ENCODE peak calls at places on chromosomes 16 and 17, in nine cellular contexts. T is activated effector memory CD4-positive, alpha-beta T cell treated with Interleukin-2 at 50 U/mL for 16 hours; A is dermis blood vessel endothelial cell; E is stimulated activated CD4-positive, alpha-beta T cell treated with anti-CD3 and anti-CD28 coated beads, Interleukin-2, amount 100 ng/mL, for 48 hours; K is CD4-positive, CD25-positive, alpha-beta regulatory T cell; U is heart right ventricle; J is cardiac muscle cell; O is activated CD8-positive, alpha-beta memory T cell treated with anti-CD3 and anti-CD28 coated beads for 4 hours; I is epithelial cell of prostate. G is an unnamed sample.

GRCh38 chr17:58575511-58575910 is 61.1 kb upstream of the MTMR4 start:
- DNase-seq in T (no peak), A (peak), E (no peak), K (no peak), U (no peak), J (peak), O (no peak), I (peak), G (no peak)

GRCh38 chr17:44005865-44006580 is 1.6 kb downstream of the NAGS start:
- DNase-seq in T (peak), A (peak), E (peak), K (no peak), U (no peak), J (peak), O (no peak), I (no peak), G (peak)

GRCh38 chr16:30985401-30986128 is 558 bp downstream of the HSD3B7 start:
- DNase-seq in T (no peak), A (peak), E (no peak), K (no peak), U (no peak), J (no peak), O (no peak), I (no peak), G (no peak)

GRCh38 chr17:37648555-37648954 is 5.3 kb upstream of the DDX52 start:
- DNase-seq in T (no peak), A (peak), E (no peak), K (no peak), U (no peak), J (peak), O (no peak), I (peak), G (no peak)

GRCh38 chr16:55302635-55303034 is 21.4 kb upstream of the IRX6 start:
- DNase-seq in T (no peak), A (no peak), E (no peak), K (no peak), U (no peak), J (no peak), O (no peak), I (no peak), G (no peak)

GRCh38 chr17:74085434-74085833 is 118.0 kb upstream of the RPL38 start:
- DNase-seq in T (no peak), A (no peak), E (peak), K (no peak), U (no peak), J (peak), O (no peak), I (no peak), G (no peak)

GRCh38 chr16:68834550-68834949 is 8.8 kb upstream of the TANGO6 start:
- DNase-seq in T (no peak), A (no peak), E (no peak), K (no peak), U (no peak), J (no peak), O (no peak), I (no peak), G (no peak)

GRCh38 chr17:79831367-79832210 is 7.7 kb downstream of the CBX4 start:
- DNase-seq in T (no peak), A (no peak), E (no peak), K (no peak), U (peak), J (peak), O (no peak), I (no peak), G (no peak)

GRCh38 chr17:82291582-82292250 is 18.2 kb upstream of the CSNK1D start:
- DNase-seq in T (no peak), A (no peak), E (no peak), K (no peak), U (no peak), J (no peak), O (no peak), I (no peak), G (no peak)

GRCh38 chr16:17831330-17831729 is 360.6 kb upstream of the XYLT1 start:
- DNase-seq in T (no peak), A (no peak), E (no peak), K (no peak), U (no peak), J (no peak), O (no peak), I (no peak), G (no peak)

GRCh38 chr16:66881014-66881417 is 701 bp downstream of the PDP2 start:
- DNase-seq in T (no peak), A (peak), E (no peak), K (no peak), U (no peak), J (no peak), O (no peak), I (no peak), G (no peak)

GRCh38 chr16:48444574-48444973 is 59.4 kb upstream of the SIAH1 start:
- DNase-seq in T (no peak), A (peak), E (no peak), K (no peak), U (peak), J (peak), O (no peak), I (peak), G (no peak)

GRCh38 chr17:17570207-17570797 is 21.2 kb downstream of the PEMT start:
- DNase-seq in T (no peak), A (peak), E (no peak), K (no peak), U (peak), J (peak), O (no peak), I (no peak), G (no peak)

GRCh38 chr17:66312912-66313311 is 10.5 kb downstream of the PRKCA start:
- DNase-seq in T (no peak), A (no peak), E (no peak), K (no peak), U (no peak), J (no peak), O (no peak), I (no peak), G (no peak)

GRCh38 chr17:6786618-6787017 is 10.6 kb downstream of the FBXO39 start:
- DNase-seq in T (no peak), A (peak), E (no peak), K (no peak), U (no peak), J (peak), O (no peak), I (peak), G (no peak)

GRCh38 chr17:80477647-80478478 is 1.5 kb upstream of the NPTX1 start:
- DNase-seq in T (no peak), A (peak), E (peak), K (no peak), U (peak), J (peak), O (no peak), I (no peak), G (no peak)

GRCh38 chr16:49658491-49658890 is 197.4 kb downstream of the ZNF423 start:
- DNase-seq in T (no peak), A (no peak), E (no peak), K (no peak), U (no peak), J (no peak), O (no peak), I (no peak), G (no peak)

GRCh38 chr17:67759355-67760171 is 41.8 kb downstream of the NOL11 start:
- DNase-seq in T (no peak), A (no peak), E (no peak), K (no peak), U (peak), J (peak), O (no peak), I (no peak), G (no peak)

GRCh38 chr16:88983771-88984687 is 7.0 kb upstream of the CBFA2T3 start:
- DNase-seq in T (no peak), A (no peak), E (no peak), K (no peak), U (no peak), J (no peak), O (no peak), I (no peak), G (no peak)

GRCh38 chr17:83186226-83186625 is 106.8 kb downstream of the METRNL start:
- DNase-seq in T (no peak), A (no peak), E (no peak), K (no peak), U (no peak), J (peak), O (no peak), I (no peak), G (no peak)

GRCh38 chr17:78953356-78954350 is 26.1 kb downstream of the LGALS3BP start:
- DNase-seq in T (no peak), A (no peak), E (no peak), K (no peak), U (no peak), J (peak), O (no peak), I (no peak), G (no peak)

GRCh38 chr16:62253926-62254325 is 217.7 kb upstream of the CDH8 start:
- DNase-seq in T (no peak), A (no peak), E (no peak), K (no peak), U (no peak), J (no peak), O (no peak), I (peak), G (no peak)

G was measured in GM12892.